ENCODE peak calls at places on chromosomes 16 and 17, in eight cellular contexts. O is MM.1S, G is endodermal cell, S is HCT116, C is neuronal stem cell, T is adipocyte, E is colonic mucosa, V is astrocyte. N is an unnamed sample.

GRCh38 chr17:77204531-77204930 is 63.8 kb downstream of the SEC14L1 start:
- DNase-seq in T (no peak), C (no peak), S (no peak), O (no peak), E (no peak), G (no peak), V (no peak), N (no peak)

GRCh38 chr16:31714899-31715504 is 158.6 kb upstream of the ZNF267 start:
- DNase-seq in S (no peak), V (no peak), E (no peak), T (no peak), G (no peak), O (no peak), C (no peak), N (no peak)

GRCh38 chr16:66275795-66276428 is 90.6 kb upstream of the CDH5 start:
- DNase-seq in E (peak), V (peak), T (peak), S (peak), O (peak), G (peak), C (no peak), N (peak)

GRCh38 chr17:30332057-30332542 is 1.8 kb downstream of the TMIGD1 start:
- DNase-seq in T (peak), V (peak), O (peak), S (no peak), G (no peak), C (no peak), E (no peak), N (no peak)

GRCh38 chr16:54931041-54931756 is 534 bp downstream of the IRX5 start:
- DNase-seq in O (peak), T (peak), E (no peak), V (peak), G (peak), S (no peak), C (peak), N (no peak)

GRCh38 chr16:74661064-74661463 is 5.6 kb downstream of the RFWD3 start:
- DNase-seq in O (no peak), T (no peak), C (no peak), S (no peak), V (no peak), G (no peak), E (no peak), N (no peak)

GRCh38 chr16:75087040-75087979 is 29.3 kb downstream of the LDHD start:
- DNase-seq in E (peak), C (no peak), G (peak), V (peak), T (peak), S (no peak), O (no peak), N (no peak)

GRCh38 chr17:47644324-47644723 is 5.4 kb upstream of the KPNB1 start:
- DNase-seq in S (no peak), E (no peak), V (no peak), T (no peak), G (no peak), O (no peak), C (no peak), N (no peak)

GRCh38 chr17:2056221-2057129 is 1.6 kb downstream of the HIC1 start:
- DNase-seq in O (no peak), S (no peak), G (peak), E (no peak), V (no peak), C (no peak), T (peak), N (no peak)

GRCh38 chr17:44677136-44677535 is 12.4 kb downstream of the CCDC43 start:
- DNase-seq in E (no peak), V (no peak), T (peak), O (no peak), G (no peak), S (no peak), C (no peak), N (no peak)

GRCh38 chr17:30433514-30433913 is 43.7 kb upstream of the GOSR1 start:
- DNase-seq in C (no peak), E (no peak), O (no peak), V (peak), T (peak), S (peak), G (no peak), N (no peak)

GRCh38 chr16:87836844-87837581 is 32.3 kb downstream of the SLC7A5 start:
- DNase-seq in O (no peak), G (no peak), E (no peak), C (no peak), V (no peak), T (no peak), S (no peak), N (no peak)

GRCh38 chr17:61809816-61810392 is 53.4 kb downstream of the BRIP1 start:
- DNase-seq in V (peak), O (no peak), S (no peak), T (peak), C (no peak), E (no peak), G (no peak), N (no peak)

GRCh38 chr17:56976941-56977570 is 875 bp upstream of the SCPEP1 start:
- DNase-seq in V (no peak), G (peak), C (no peak), E (no peak), O (no peak), T (no peak), S (no peak), N (no peak)

GRCh38 chr16:85172465-85173071 is 60.3 kb upstream of the CIBAR2 start:
- DNase-seq in V (no peak), G (peak), O (no peak), E (peak), C (no peak), T (peak), S (peak), N (no peak)

GRCh38 chr17:78675316-78675616 is 98.1 kb upstream of the DNAH17 start:
- DNase-seq in S (no peak), V (no peak), C (no peak), O (no peak), G (no peak), T (no peak), E (no peak), N (no peak)

GRCh38 chr17:45889579-45889978 is 4.8 kb upstream of the MAPT start:
- DNase-seq in T (no peak), C (no peak), E (no peak), V (no peak), O (no peak), S (peak), G (peak), N (no peak)

GRCh38 chr17:2192367-2193028 is 111.1 kb downstream of the SMG6 start:
- DNase-seq in S (peak), G (no peak), T (peak), E (no peak), C (no peak), V (peak), O (no peak), N (no peak)

GRCh38 chr17:57032343-57032742 is 52.7 kb upstream of the AKAP1 start:
- DNase-seq in V (no peak), S (no peak), T (no peak), E (peak), C (no peak), G (no peak), O (no peak), N (no peak)

GRCh38 chr16:86681440-86681838 is 103.1 kb downstream of the FOXL1 start:
- DNase-seq in S (no peak), V (peak), C (no peak), E (no peak), O (no peak), G (no peak), T (no peak), N (no peak)

GRCh38 chr16:66662445-66663194 is 33.9 kb downstream of the CMTM4 start:
- DNase-seq in E (no peak), C (no peak), T (peak), O (peak), G (no peak), S (peak), V (no peak), N (no peak)

GRCh38 chr17:41864498-41864836 is 756 bp downstream of the KLHL11 start:
- DNase-seq in G (peak), S (no peak), E (no peak), V (no peak), C (no peak), O (no peak), T (no peak), N (no peak)

GRCh38 chr16:8905168-8905762 is 23.1 kb downstream of the LITAFD start:
- DNase-seq in O (peak), T (peak), S (peak), V (peak), C (no peak), G (no peak), E (no peak), N (no peak)

GRCh38 chr17:28500712-28501379 is 5.3 kb upstream of the FOXN1 start:
- DNase-seq in E (no peak), T (no peak), C (no peak), O (no peak), G (no peak), S (no peak), V (no peak), N (no peak)

GRCh38 chr17:16872836-16873653 is 98.9 kb downstream of the TNFRSF13B start:
- DNase-seq in O (peak), T (peak), C (peak), E (peak), S (peak), V (no peak), G (peak), N (peak)

GRCh38 chr17:61007980-61008379 is 330.3 kb downstream of the BCAS3 start:
- DNase-seq in T (no peak), G (no peak), E (peak), S (no peak), V (no peak), O (no peak), C (no peak), N (no peak)

GRCh38 chr16:17205279-17206139 is 265.3 kb downstream of the XYLT1 start:
- DNase-seq in V (peak), G (peak), T (peak), E (no peak), C (no peak), S (no peak), O (no peak), N (peak)

GRCh38 chr17:72661093-72661944 is 431.2 kb downstream of the SLC39A11 start:
- DNase-seq in S (peak), E (no peak), O (no peak), V (peak), G (peak), C (no peak), T (no peak), N (no peak)

GRCh38 chr17:61410555-61411089 is 11.0 kb downstream of the TBX2 start:
- DNase-seq in S (no peak), G (peak), C (peak), E (peak), T (peak), O (peak), V (peak), N (peak)

GRCh38 chr17:63150994-63151464 is 185.0 kb downstream of the TANC2 start:
- DNase-seq in T (peak), V (peak), S (no peak), C (peak), E (no peak), G (peak), O (no peak), N (no peak)

GRCh38 chr17:48155889-48156670 is 48.5 kb downstream of the SNX11 start:
- DNase-seq in V (no peak), T (no peak), E (no peak), S (no peak), C (no peak), O (no peak), G (peak), N (no peak)

GRCh38 chr17:63445571-63446217 is 412 bp downstream of the CYB561 start:
- DNase-seq in G (peak), T (peak), O (peak), E (peak), C (no peak), S (peak), V (peak), N (peak)

GRCh38 chr16:12133738-12134137 is 157.2 kb downstream of the SNX29 start:
- DNase-seq in C (no peak), G (no peak), O (no peak), S (no peak), E (no peak), T (no peak), V (no peak), N (no peak)
- H3K9ac ChIP-seq in C (no peak), G (no peak), O (no peak), S (no peak), E (no peak), T (no peak), V (no peak), N (no peak)

DNA sequence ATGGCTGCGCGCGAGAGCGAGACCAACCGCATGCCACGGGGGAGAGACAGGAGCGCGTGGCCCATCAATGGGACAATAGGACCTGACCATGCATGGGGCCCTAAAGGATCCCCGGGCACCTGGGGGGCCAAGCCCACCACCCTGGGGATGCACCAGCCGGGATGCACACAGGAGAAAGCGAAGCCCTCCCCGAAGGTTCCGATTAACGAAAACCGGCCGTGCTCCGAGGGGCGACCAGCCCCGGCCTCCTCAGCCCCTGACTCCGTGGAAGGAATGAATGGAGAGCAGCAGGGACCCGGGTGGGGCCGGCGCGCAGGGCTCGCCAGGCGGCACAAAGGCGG is 488 bp downstream of the JPT1 start:
- DNase-seq in G (peak), E (no peak), V (no peak), C (no peak), T (peak), S (no peak), O (no peak), N (no peak)
- H3K9ac ChIP-seq in G (peak), E (peak), V (peak), C (peak), T (peak), S (peak), O (peak), N (peak)

DNA sequence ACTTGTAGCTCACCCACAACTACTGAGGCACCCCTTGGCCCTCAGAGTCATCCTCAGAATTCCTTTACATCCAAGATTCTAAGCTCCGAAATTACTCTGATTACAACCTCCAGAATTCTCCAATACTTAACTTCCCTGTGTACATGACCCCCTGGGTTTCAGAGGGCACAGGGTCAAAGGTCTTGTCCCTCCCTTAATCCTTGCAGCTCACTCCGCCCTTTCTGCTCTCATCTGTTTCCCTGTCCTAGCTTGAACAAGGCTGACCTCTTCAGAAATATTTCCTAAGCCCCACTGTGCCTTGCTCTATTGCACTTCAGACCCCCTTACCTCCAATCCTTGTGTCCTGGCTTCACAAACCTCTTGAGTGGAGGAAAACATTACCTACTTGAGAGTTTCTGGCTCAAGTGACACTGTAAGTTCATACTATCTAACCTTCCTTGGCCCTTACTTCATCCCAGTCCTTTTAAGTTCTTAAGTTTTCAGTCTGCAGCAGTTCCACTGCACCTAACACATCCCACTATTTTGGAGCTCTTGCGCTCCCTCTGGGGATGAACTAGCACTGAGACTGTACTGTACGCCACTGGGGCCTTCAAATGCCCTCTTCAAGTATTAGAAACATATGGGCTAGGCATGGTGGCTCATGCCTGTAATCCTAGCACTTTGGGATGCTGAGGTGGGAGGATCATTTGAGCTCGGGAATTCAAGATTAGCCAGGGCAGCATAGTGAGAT is 6.2 kb downstream of the N4BP1 start:
- DNase-seq in E (peak), T (no peak), V (no peak), G (no peak), S (no peak), C (no peak), O (no peak), N (no peak)
- H3K9ac ChIP-seq in E (no peak), T (no peak), V (no peak), G (no peak), S (no peak), C (no peak), O (no peak), N (no peak)

GRCh38 chr16:27470567-27471431 is 68.8 kb downstream of the IL21R start:
- DNase-seq in S (no peak), G (no peak), O (no peak), E (no peak), C (no peak), T (no peak), V (peak), N (no peak)
- H3K9ac ChIP-seq in S (no peak), G (no peak), O (no peak), E (no peak), C (no peak), T (no peak), V (no peak), N (no peak)

GRCh38 chr16:30652718-30653117 is 2.0 kb downstream of the PRR14 start:
- DNase-seq in C (no peak), S (no peak), G (no peak), O (no peak), V (no peak), E (no peak), T (no peak), N (no peak)
- H3K9ac ChIP-seq in C (no peak), S (peak), G (no peak), O (no peak), V (no peak), E (peak), T (peak), N (no peak)

GRCh38 chr17:82300707-82301270 is 16.6 kb downstream of the CD7 start:
- DNase-seq in V (no peak), O (peak), G (peak), T (peak), S (no peak), C (no peak), E (peak), N (no peak)
- H3K9ac ChIP-seq in V (no peak), O (no peak), G (no peak), T (no peak), S (peak), C (no peak), E (no peak), N (peak)

DNA sequence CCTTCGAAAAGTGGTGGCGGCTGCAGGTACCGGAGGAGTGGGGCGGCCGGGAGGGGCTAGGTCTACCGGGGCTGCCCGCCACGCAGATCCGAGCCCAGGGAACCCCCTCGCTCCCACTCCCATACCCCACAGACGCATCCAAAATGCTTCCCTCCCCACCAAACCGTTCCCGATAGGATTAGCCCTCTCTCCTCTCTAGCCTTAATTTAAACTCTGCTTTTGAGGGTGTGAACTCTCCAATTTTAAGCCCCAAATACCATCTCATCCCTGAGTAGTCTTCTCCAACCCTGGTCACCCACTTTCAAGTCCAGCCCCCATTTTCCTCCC is 260 bp upstream of the CXCL16 start:
- DNase-seq in T (no peak), O (no peak), G (no peak), V (no peak), C (no peak), E (no peak), S (no peak), N (no peak)
- H3K9ac ChIP-seq in T (peak), O (no peak), G (no peak), V (no peak), C (no peak), E (peak), S (peak), N (peak)

DNA sequence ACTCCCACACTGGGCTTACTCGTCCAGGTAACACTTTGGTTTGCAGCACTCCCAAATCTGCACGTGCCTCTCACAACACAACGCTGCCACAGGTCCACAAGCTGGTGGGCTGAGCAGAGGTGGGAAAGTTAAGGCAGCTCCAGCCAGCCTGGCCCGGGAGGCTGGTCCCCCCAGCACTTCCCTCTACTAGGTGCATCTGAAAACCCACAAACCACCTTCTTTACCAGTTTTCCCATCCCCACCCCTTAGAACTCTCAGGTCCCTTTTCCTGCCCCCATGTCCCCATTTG is 1.4 kb upstream of the GAA start:
- DNase-seq in V (no peak), G (no peak), T (no peak), C (no peak), E (no peak), S (no peak), O (no peak), N (no peak)
- H3K9ac ChIP-seq in V (no peak), G (no peak), T (no peak), C (no peak), E (no peak), S (no peak), O (no peak), N (no peak)

N was measured in NT2/D1.